ENCODE peak calls at places on chromosomes 1 and 21, in five cellular contexts. One of them, this sample, is unnamed. For H3K36me3 and H3K9me3, the result is how much of the 10 kb centered on the place peaks cover.

GRCh38 chr1:209674957-209675566 is at the start of gene G0S2:
- DNase-seq in ovary: peak
- DNase-seq in tibial nerve: peak
- DNase-seq in right lobe of liver: peak
- DNase-seq in adrenal gland: peak
- DNase-seq in this sample: peak

GRCh38 chr1:206658264-206658980 is 23.1 kb downstream of the DYRK3 start:
- DNase-seq in ovary: no peak
- DNase-seq in tibial nerve: no peak
- DNase-seq in right lobe of liver: peak
- DNase-seq in adrenal gland: no peak
- DNase-seq in this sample: peak

GRCh38 chr1:228900099-228900965 is 165.1 kb downstream of the RHOU start:
- DNase-seq in ovary: peak
- DNase-seq in tibial nerve: peak
- DNase-seq in right lobe of liver: no peak
- DNase-seq in adrenal gland: no peak
- DNase-seq in this sample: no peak

GRCh38 chr1:201381130-201381529 is 3.6 kb upstream of the TNNT2 start:
- DNase-seq in ovary: no peak
- DNase-seq in tibial nerve: no peak
- DNase-seq in right lobe of liver: no peak
- DNase-seq in adrenal gland: no peak
- DNase-seq in this sample: no peak

GRCh38 chr1:19411612-19412011 is 73.7 kb downstream of the CAPZB start:
- DNase-seq in ovary: no peak
- DNase-seq in tibial nerve: no peak
- DNase-seq in right lobe of liver: no peak
- DNase-seq in adrenal gland: no peak
- DNase-seq in this sample: no peak

GRCh38 chr21:34836933-34837505 is 168.2 kb downstream of the CLIC6 start:
- DNase-seq in ovary: no peak
- DNase-seq in tibial nerve: no peak
- DNase-seq in right lobe of liver: no peak
- DNase-seq in adrenal gland: no peak
- DNase-seq in this sample: no peak

GRCh38 chr1:20958430-20958829 is 171.3 kb upstream of the HP1BP3 start:
- DNase-seq in ovary: no peak
- DNase-seq in tibial nerve: no peak
- DNase-seq in right lobe of liver: no peak
- DNase-seq in adrenal gland: no peak
- DNase-seq in this sample: no peak

GRCh38 chr1:41528106-41528505 is 43.6 kb upstream of the EDN2 start:
- DNase-seq in ovary: no peak
- DNase-seq in tibial nerve: no peak
- DNase-seq in right lobe of liver: peak
- DNase-seq in adrenal gland: no peak
- DNase-seq in this sample: no peak

GRCh38 chr1:22375601-22376000 is 76.0 kb upstream of the ZBTB40 start:
- DNase-seq in ovary: no peak
- DNase-seq in tibial nerve: no peak
- DNase-seq in right lobe of liver: no peak
- DNase-seq in adrenal gland: no peak
- DNase-seq in this sample: no peak

GRCh38 chr1:156337052-156337887 is 822 bp downstream of the CCT3 start:
- DNase-seq in ovary: peak
- DNase-seq in tibial nerve: no peak
- DNase-seq in right lobe of liver: no peak
- DNase-seq in adrenal gland: no peak
- DNase-seq in this sample: no peak

GRCh38 chr1:119953266-119953998 is 57.1 kb upstream of the ADAM30 start:
- DNase-seq in ovary: no peak
- DNase-seq in tibial nerve: no peak
- DNase-seq in right lobe of liver: no peak
- DNase-seq in adrenal gland: no peak
- DNase-seq in this sample: no peak

GRCh38 chr1:119958223-119958622 is 61.9 kb upstream of the ADAM30 start:
- DNase-seq in ovary: no peak
- DNase-seq in tibial nerve: no peak
- DNase-seq in right lobe of liver: no peak
- DNase-seq in adrenal gland: no peak
- DNase-seq in this sample: no peak

GRCh38 chr1:119956306-119956705 is 60.0 kb upstream of the ADAM30 start:
- DNase-seq in ovary: no peak
- DNase-seq in tibial nerve: no peak
- DNase-seq in right lobe of liver: no peak
- DNase-seq in adrenal gland: no peak
- DNase-seq in this sample: no peak

GRCh38 chr1:119952496-119952895 is 56.2 kb upstream of the ADAM30 start:
- DNase-seq in ovary: no peak
- DNase-seq in tibial nerve: no peak
- DNase-seq in right lobe of liver: no peak
- DNase-seq in adrenal gland: no peak
- DNase-seq in this sample: no peak

GRCh38 chr1:119954476-119955422 is 58.4 kb upstream of the ADAM30 start:
- DNase-seq in ovary: no peak
- DNase-seq in tibial nerve: no peak
- DNase-seq in right lobe of liver: no peak
- DNase-seq in adrenal gland: no peak
- DNase-seq in this sample: no peak
- H3K36me3 ChIP-seq in ovary: under half
- H3K36me3 ChIP-seq in tibial nerve: half or more
- H3K36me3 ChIP-seq in right lobe of liver: under half
- H3K36me3 ChIP-seq in adrenal gland: under half
- H3K36me3 ChIP-seq in this sample: half or more

GRCh38 chr1:235898126-235898525 is 31.4 kb upstream of the LYST start:
- DNase-seq in ovary: no peak
- DNase-seq in tibial nerve: no peak
- DNase-seq in right lobe of liver: no peak
- DNase-seq in adrenal gland: no peak
- DNase-seq in this sample: no peak

GRCh38 chr1:235888119-235888643 is 21.5 kb upstream of the LYST start:
- DNase-seq in ovary: no peak
- DNase-seq in tibial nerve: no peak
- DNase-seq in right lobe of liver: no peak
- DNase-seq in adrenal gland: no peak
- DNase-seq in this sample: no peak

GRCh38 chr1:235892734-235893413 is 26.2 kb upstream of the LYST start:
- DNase-seq in ovary: no peak
- DNase-seq in tibial nerve: no peak
- DNase-seq in right lobe of liver: peak
- DNase-seq in adrenal gland: no peak
- DNase-seq in this sample: no peak

GRCh38 chr1:235892080-235892670 is 25.5 kb upstream of the LYST start:
- DNase-seq in ovary: no peak
- DNase-seq in tibial nerve: no peak
- DNase-seq in right lobe of liver: no peak
- DNase-seq in adrenal gland: no peak
- DNase-seq in this sample: no peak

GRCh38 chr1:235893840-235894239 is 27.1 kb upstream of the LYST start:
- DNase-seq in ovary: no peak
- DNase-seq in tibial nerve: no peak
- DNase-seq in right lobe of liver: no peak
- DNase-seq in adrenal gland: no peak
- DNase-seq in this sample: no peak
- H3K4me3 ChIP-seq in ovary: no peak
- H3K4me3 ChIP-seq in tibial nerve: no peak
- H3K4me3 ChIP-seq in right lobe of liver: peak
- H3K4me3 ChIP-seq in adrenal gland: no peak
- H3K4me3 ChIP-seq in this sample: no peak

GRCh38 chr1:244837597-244838258 is 2.3 kb downstream of the COX20 start:
- DNase-seq in ovary: no peak
- DNase-seq in tibial nerve: no peak
- DNase-seq in right lobe of liver: no peak
- DNase-seq in adrenal gland: no peak
- DNase-seq in this sample: no peak

GRCh38 chr1:244835276-244836134 is at the start of gene COX20:
- DNase-seq in ovary: peak
- DNase-seq in tibial nerve: peak
- DNase-seq in right lobe of liver: peak
- DNase-seq in adrenal gland: peak
- DNase-seq in this sample: peak

GRCh38 chr1:244836598-244836997 is 1.1 kb downstream of the COX20 start:
- DNase-seq in ovary: no peak
- DNase-seq in tibial nerve: no peak
- DNase-seq in right lobe of liver: no peak
- DNase-seq in adrenal gland: no peak
- DNase-seq in this sample: no peak

GRCh38 chr1:244834596-244835275 is 722 bp upstream of the COX20 start:
- DNase-seq in ovary: no peak
- DNase-seq in tibial nerve: peak
- DNase-seq in right lobe of liver: peak
- DNase-seq in adrenal gland: peak
- DNase-seq in this sample: peak

DNA sequence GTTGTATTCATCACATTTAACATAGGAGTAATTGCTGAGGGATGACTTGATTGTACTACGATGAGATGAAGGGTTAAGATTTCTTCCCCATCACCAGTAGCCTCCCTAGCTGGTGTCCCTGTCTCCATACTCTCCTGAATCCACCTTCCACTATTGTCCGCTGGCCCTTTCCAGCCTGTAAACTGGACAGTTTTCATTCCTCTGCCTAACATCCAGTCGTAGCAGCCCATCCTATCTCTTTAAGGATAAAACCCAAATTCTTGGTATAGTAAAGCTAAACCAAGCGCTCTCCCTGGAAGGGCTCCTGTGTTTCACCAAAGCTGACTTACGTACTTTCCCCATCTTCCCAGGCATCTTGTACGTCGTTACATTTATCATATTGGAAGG is 670 bp downstream of the COX20 start:
- DNase-seq in ovary: no peak
- DNase-seq in tibial nerve: peak
- DNase-seq in right lobe of liver: no peak
- DNase-seq in adrenal gland: no peak
- DNase-seq in this sample: no peak
- H3K9me3 ChIP-seq in ovary: under half
- H3K9me3 ChIP-seq in tibial nerve: under half
- H3K9me3 ChIP-seq in right lobe of liver: under half
- H3K9me3 ChIP-seq in adrenal gland: under half
- H3K9me3 ChIP-seq in this sample: under half

GRCh38 chr1:43597028-43597427 is 52.9 kb upstream of the KDM4A start:
- DNase-seq in ovary: no peak
- DNase-seq in tibial nerve: no peak
- DNase-seq in right lobe of liver: no peak
- DNase-seq in adrenal gland: no peak
- DNase-seq in this sample: no peak
- H3K36me3 ChIP-seq in ovary: under half
- H3K36me3 ChIP-seq in tibial nerve: half or more
- H3K36me3 ChIP-seq in right lobe of liver: under half
- H3K36me3 ChIP-seq in adrenal gland: under half
- H3K36me3 ChIP-seq in this sample: under half

GRCh38 chr1:241942738-241943137 is 14.8 kb upstream of the BECN2 start:
- DNase-seq in ovary: no peak
- DNase-seq in tibial nerve: no peak
- DNase-seq in right lobe of liver: no peak
- DNase-seq in adrenal gland: no peak
- DNase-seq in this sample: no peak
- H3K4me3 ChIP-seq in ovary: no peak
- H3K4me3 ChIP-seq in tibial nerve: no peak
- H3K4me3 ChIP-seq in right lobe of liver: no peak
- H3K4me3 ChIP-seq in adrenal gland: no peak
- H3K4me3 ChIP-seq in this sample: no peak

GRCh38 chr1:227621211-227621610 is 57.9 kb downstream of the ZNF678 start:
- DNase-seq in ovary: no peak
- DNase-seq in tibial nerve: no peak
- DNase-seq in right lobe of liver: no peak
- DNase-seq in adrenal gland: no peak
- DNase-seq in this sample: no peak
- H3K9me3 ChIP-seq in ovary: under half
- H3K9me3 ChIP-seq in tibial nerve: half or more
- H3K9me3 ChIP-seq in right lobe of liver: under half
- H3K9me3 ChIP-seq in adrenal gland: under half
- H3K9me3 ChIP-seq in this sample: under half

GRCh38 chr1:114735479-114735878 is 18.9 kb upstream of the NRAS start:
- DNase-seq in ovary: no peak
- DNase-seq in tibial nerve: no peak
- DNase-seq in right lobe of liver: no peak
- DNase-seq in adrenal gland: no peak
- DNase-seq in this sample: no peak
- H3K36me3 ChIP-seq in ovary: under half
- H3K36me3 ChIP-seq in tibial nerve: half or more
- H3K36me3 ChIP-seq in right lobe of liver: half or more
- H3K36me3 ChIP-seq in adrenal gland: under half
- H3K36me3 ChIP-seq in this sample: under half

DNA sequence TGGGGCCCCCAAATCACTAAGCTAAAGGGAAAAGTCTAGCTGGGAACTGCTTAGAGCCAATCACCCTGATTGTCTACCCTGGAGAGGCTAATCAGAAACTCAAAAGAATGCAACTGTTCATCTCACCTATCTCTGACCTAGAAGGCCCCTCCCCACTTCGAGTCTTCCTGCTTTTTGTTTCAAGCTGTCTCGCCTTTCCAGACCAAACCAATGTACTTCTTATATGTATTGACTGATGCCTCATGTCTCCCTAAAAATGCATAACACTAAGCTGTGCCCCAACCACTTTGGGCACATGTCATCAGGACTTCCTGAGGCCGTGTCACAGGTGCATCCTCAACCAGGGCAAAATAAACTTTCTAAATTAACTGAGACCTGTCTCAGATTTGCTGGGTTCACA is 209.5 kb downstream of the APP start:
- DNase-seq in ovary: no peak
- DNase-seq in tibial nerve: no peak
- DNase-seq in right lobe of liver: no peak
- DNase-seq in adrenal gland: no peak
- DNase-seq in this sample: no peak
- H3K4me3 ChIP-seq in ovary: no peak
- H3K4me3 ChIP-seq in tibial nerve: no peak
- H3K4me3 ChIP-seq in right lobe of liver: no peak
- H3K4me3 ChIP-seq in adrenal gland: no peak
- H3K4me3 ChIP-seq in this sample: no peak

GRCh38 chr1:152760551-152761190 is 2.8 kb downstream of the KPRP start:
- DNase-seq in ovary: no peak
- DNase-seq in tibial nerve: no peak
- DNase-seq in right lobe of liver: no peak
- DNase-seq in adrenal gland: no peak
- DNase-seq in this sample: no peak
- H3K9me3 ChIP-seq in ovary: under half
- H3K9me3 ChIP-seq in tibial nerve: under half
- H3K9me3 ChIP-seq in right lobe of liver: under half
- H3K9me3 ChIP-seq in adrenal gland: under half
- H3K9me3 ChIP-seq in this sample: under half

GRCh38 chr1:111157425-111157824 is 17.4 kb downstream of the CEPT1 start:
- DNase-seq in ovary: no peak
- DNase-seq in tibial nerve: no peak
- DNase-seq in right lobe of liver: no peak
- DNase-seq in adrenal gland: no peak
- DNase-seq in this sample: no peak
- H3K36me3 ChIP-seq in ovary: under half
- H3K36me3 ChIP-seq in tibial nerve: half or more
- H3K36me3 ChIP-seq in right lobe of liver: under half
- H3K36me3 ChIP-seq in adrenal gland: under half
- H3K36me3 ChIP-seq in this sample: under half

This sample was measured in heart right ventricle.